ENCODE peak calls at places on chromosomes 5 and 9, in six cellular contexts. X, P, A, N, G and H are unnamed samples.

GRCh38 chr9:83456226-83456625 is 82.0 kb downstream of the FRMD3 start:
- DNase-seq in A (no peak), G (no peak), X (no peak), N (no peak), P (no peak), H (no peak)

GRCh38 chr9:71223953-71224538 is 102.6 kb upstream of the TRPM3 start:
- DNase-seq in N (no peak), P (no peak), A (no peak), X (no peak), G (no peak), H (no peak)

GRCh38 chr5:106171708-106172107 is 1499.0 kb downstream of the EFNA5 start:
- DNase-seq in G (peak; percentile 38), A (no peak), N (no peak), P (no peak), X (no peak), H (no peak)

GRCh38 chr9:117403848-117404247 is 11.0 kb downstream of the ASTN2 start:
- DNase-seq in P (no peak), X (no peak), A (no peak), G (no peak), N (no peak), H (no peak)

GRCh38 chr5:120599576-120599975 is 135.5 kb downstream of the PRR16 start:
- DNase-seq in N (no peak), A (no peak), G (peak; percentile 84), P (no peak), X (no peak), H (no peak)

GRCh38 chr5:113311301-113311700 is 123.5 kb downstream of the TSSK1B start:
- DNase-seq in G (no peak), A (no peak), N (no peak), X (no peak), P (no peak), H (no peak)

GRCh38 chr5:145978672-145979071 is 42.3 kb downstream of the SH3RF2 start:
- DNase-seq in N (no peak), X (no peak), A (peak; percentile 74), G (no peak), P (no peak), H (no peak)

GRCh38 chr5:170571331-170571731 is 67.5 kb downstream of the KCNIP1 start:
- DNase-seq in G (peak; percentile 52), N (no peak), X (no peak), A (no peak), P (no peak), H (no peak)

GRCh38 chr9:136528716-136529341 is 17.0 kb downstream of the NOTCH1 start:
- DNase-seq in P (no peak), X (no peak), N (no peak), A (no peak), G (no peak), H (no peak)

GRCh38 chr5:80251636-80252035 is 4.2 kb downstream of the SERINC5 start:
- DNase-seq in G (peak; percentile 40), N (no peak), X (no peak), A (peak; percentile 66), P (no peak), H (no peak)

GRCh38 chr9:105070176-105070575 is 142.2 kb upstream of the ABCA1 start:
- DNase-seq in A (no peak), X (no peak), N (no peak), P (no peak), G (no peak), H (no peak)

GRCh38 chr5:126395198-126395597 is 28.0 kb upstream of the GRAMD2B start:
- DNase-seq in G (peak; percentile 73), X (no peak), N (no peak), A (no peak), P (no peak), H (no peak)

GRCh38 chr9:98216391-98216790 is 24.0 kb upstream of the CORO2A start:
- DNase-seq in G (no peak), N (no peak), X (no peak), P (no peak), A (no peak), H (no peak)

GRCh38 chr9:77848897-77849296 is 182.7 kb downstream of the GNAQ start:
- DNase-seq in G (peak; percentile 91), P (no peak), N (peak; percentile 65), X (peak; percentile 30), A (no peak), H (peak; percentile 82)

GRCh38 chr9:93810028-93810971 is 144.9 kb downstream of the BARX1 start:
- DNase-seq in G (no peak), P (peak; percentile 37), A (no peak), N (no peak), X (no peak), H (no peak)

GRCh38 chr5:11912-12311 is 80.1 kb upstream of the PLEKHG4B start:
- DNase-seq in G (no peak), P (no peak), X (no peak), N (no peak), A (no peak), H (no peak)

GRCh38 chr5:111737716-111738115 is 19.3 kb downstream of the NREP start:
- DNase-seq in P (no peak), N (no peak), X (no peak), G (peak; percentile 82), A (no peak), H (no peak)

GRCh38 chr5:3056901-3057300 is 305.4 kb upstream of the IRX2 start:
- DNase-seq in G (no peak), P (no peak), A (no peak), N (no peak), X (no peak), H (no peak)

GRCh38 chr9:12822111-12822510 is 47.3 kb downstream of the LURAP1L start:
- DNase-seq in G (peak; percentile 60), X (no peak), N (no peak), A (no peak), P (no peak), H (no peak)

GRCh38 chr5:131206061-131206460 is 35.3 kb downstream of the LYRM7 start:
- DNase-seq in X (no peak), A (no peak), G (no peak), N (no peak), P (no peak), H (no peak)

GRCh38 chr9:4045556-4045955 is 254.3 kb downstream of the GLIS3 start:
- DNase-seq in A (no peak), X (no peak), P (no peak), N (no peak), G (no peak), H (no peak)

GRCh38 chr9:4042966-4043365 is 256.9 kb downstream of the GLIS3 start:
- DNase-seq in P (no peak), G (no peak), X (no peak), N (no peak), A (no peak), H (no peak)

GRCh38 chr9:4050686-4051315 is 249.1 kb downstream of the GLIS3 start:
- DNase-seq in X (no peak), P (no peak), A (no peak), N (no peak), G (no peak), H (no peak)

GRCh38 chr9:4048441-4048840 is 251.4 kb downstream of the GLIS3 start:
- DNase-seq in N (no peak), G (peak; percentile 64), A (no peak), X (no peak), P (no peak), H (no peak)
- TF ChIP-seq CTCF in N (peak; percentile 13), G (peak; percentile 49), A (peak; percentile 58), X (peak; percentile 43), P (peak; percentile 41), H (peak; percentile 18)

GRCh38 chr9:127847833-127848755 is 6.4 kb downstream of the ENG start:
- DNase-seq in A (no peak), N (no peak), X (no peak), G (no peak), P (no peak), H (no peak)

GRCh38 chr9:127852829-127853228 is 1.6 kb downstream of the ENG start:
- DNase-seq in N (no peak), A (no peak), P (no peak), G (no peak), X (no peak), H (no peak)

GRCh38 chr9:127853312-127854168 is 918 bp downstream of the ENG start:
- DNase-seq in P (no peak), A (no peak), G (no peak), N (no peak), X (no peak), H (peak; percentile 69)

GRCh38 chr9:127848756-127849504 is 5.5 kb downstream of the ENG start:
- DNase-seq in X (no peak), N (no peak), G (no peak), P (no peak), A (no peak), H (no peak)

GRCh38 chr9:127850286-127850830 is 4.1 kb downstream of the ENG start:
- DNase-seq in N (no peak), A (no peak), P (no peak), G (no peak), X (no peak), H (no peak)
- H3K4me3 ChIP-seq in N (peak overlapping the region; percentile 73), A (peak overlapping the region; percentile 53), P (peak overlapping the region; percentile 70), G (no peak overlapping the region), X (peak overlapping the region; percentile 73), H (peak overlapping the region; percentile 81)

GRCh38 chr5:158268286-158268685 is 409.3 kb upstream of the CLINT1 start:
- DNase-seq in A (no peak), P (no peak), X (no peak), G (no peak), N (no peak), H (no peak)
- H3K4me1 ChIP-seq in A (no peaks in the 10 kb centered on the region), P (no peaks in the 10 kb centered on the region), X (no peaks in the 10 kb centered on the region), G (no peaks in the 10 kb centered on the region), N (no peaks in the 10 kb centered on the region), H (no peaks in the 10 kb centered on the region)

DNA sequence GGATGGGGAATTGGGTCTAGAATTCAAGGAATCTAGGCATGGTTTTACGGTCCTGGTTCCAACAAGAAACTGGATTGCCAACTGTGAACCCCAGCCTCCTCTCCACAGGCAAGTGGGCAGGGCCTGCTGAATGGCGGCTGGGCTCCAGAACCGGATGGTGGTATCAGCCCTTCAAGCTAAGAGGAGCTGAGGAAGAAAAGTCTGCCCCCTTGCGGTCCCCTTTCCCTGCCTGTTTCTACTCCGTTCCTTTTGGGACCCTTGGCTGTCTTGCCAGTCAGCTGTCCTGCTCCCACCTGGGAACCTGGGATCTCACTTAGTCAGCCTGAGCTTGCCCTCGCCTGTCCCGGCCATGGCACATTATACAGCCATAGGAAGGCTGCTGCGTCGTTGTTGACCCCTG is 234.4 kb upstream of the DAPK1 start:
- DNase-seq in X (no peak), N (no peak), G (no peak), A (no peak), P (no peak), H (peak; percentile 53)
- TF ChIP-seq CTCF in X (no peak), N (no peak), G (no peak), A (peak; percentile 38), P (no peak), H (no peak)

DNA sequence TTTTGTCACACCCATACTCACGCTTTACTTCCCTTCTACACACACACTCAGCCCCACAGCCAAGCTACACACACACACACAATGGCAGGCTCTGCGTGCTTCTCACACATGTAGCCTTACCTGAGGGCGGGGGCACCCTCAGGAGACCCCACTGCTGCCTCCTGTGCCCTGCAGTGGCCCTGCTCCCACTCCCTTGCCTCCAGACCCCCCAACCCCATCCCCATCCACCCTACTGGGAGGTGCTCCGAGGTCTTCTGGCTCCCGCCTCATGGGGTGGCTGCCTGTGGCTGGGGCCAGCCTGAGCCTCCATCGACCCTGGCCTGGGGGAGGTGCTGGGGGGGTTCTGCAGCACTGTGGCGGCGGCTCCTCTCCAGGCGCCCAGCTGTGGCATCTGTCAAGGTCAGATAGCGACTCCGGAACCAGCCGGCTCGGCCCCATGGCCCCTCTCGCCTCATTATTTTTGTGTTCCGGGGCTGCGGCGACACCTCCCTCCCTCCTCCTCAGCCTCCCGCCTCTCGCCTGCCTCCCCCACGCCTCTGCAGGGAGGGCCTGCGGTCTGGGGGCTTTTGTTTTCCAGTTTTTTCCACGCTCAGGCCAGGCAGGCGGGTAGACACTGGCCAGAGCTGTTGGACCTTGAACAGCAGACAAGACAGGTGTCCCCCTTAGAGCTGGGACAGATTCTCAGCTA is 21.7 kb downstream of the CXXC5 start:
- DNase-seq in P (no peak), G (no peak), A (no peak), N (peak; percentile 40), X (peak; percentile 55), H (peak; percentile 86)
- H3K4me3 ChIP-seq in P (peak overlapping the region; percentile 29), G (no peak overlapping the region), A (no peak overlapping the region), N (peak overlapping the region; percentile 15), X (peak overlapping the region; percentile 62), H (no peak overlapping the region)